ENCODE peak calls at places on chromosomes 2 and 18, in four cellular contexts. V is transverse colon; R is activated T-helper 1 cell treated with anti-CD3 and anti-CD28 coated beads, Interleukin-2, amount 50 U/mL, for 16 hours; G is Caki2. X is an unnamed sample.

GRCh38 chr18:43092539-43092938 is 22.9 kb downstream of the RIT2 start:
- DNase-seq in V (no peak), R (no peak), G (no peak), X (no peak)

GRCh38 chr2:86631846-86632485 is 8.3 kb upstream of the RNF103 start:
- DNase-seq in R (no peak), G (no peak), V (no peak), X (no peak)

GRCh38 chr18:78582131-78582789 is 397.4 kb upstream of the SALL3 start:
- DNase-seq in R (no peak), G (no peak), V (no peak), X (no peak)

GRCh38 chr2:48566582-48566981 is 36.6 kb downstream of the STON1 start:
- DNase-seq in R (no peak), G (no peak), V (no peak), X (no peak)

GRCh38 chr2:162925595-162925994 is 87.0 kb upstream of the KCNH7 start:
- DNase-seq in R (no peak), V (no peak), G (no peak), X (no peak)

GRCh38 chr2:130825231-130825971 is 11.3 kb upstream of the ARHGEF4 start:
- DNase-seq in V (no peak), R (no peak), G (no peak), X (no peak)

GRCh38 chr18:12726774-12727550 is 24.1 kb downstream of the PSMG2 start:
- DNase-seq in G (peak; percentile 51), V (peak; percentile 34), R (no peak), X (peak; percentile 25)

GRCh38 chr2:207692206-207693065 is 19.0 kb upstream of the CCNYL1 start:
- DNase-seq in G (no peak), V (peak; percentile 58), R (no peak), X (no peak)

GRCh38 chr2:172095146-172095904 is 7.4 kb downstream of the DLX2 start:
- DNase-seq in G (peak; percentile 81), V (peak; percentile 59), R (no peak), X (peak; percentile 43)

GRCh38 chr2:9200634-9201015 is 6.0 kb upstream of the ASAP2 start:
- DNase-seq in V (no peak), G (no peak), R (no peak), X (no peak)

GRCh38 chr2:103132536-103133217 is 370.8 kb downstream of the TMEM182 start:
- DNase-seq in R (no peak), V (no peak), G (no peak), X (no peak)

GRCh38 chr2:144967971-144968370 is 448.1 kb upstream of the ZEB2 start:
- DNase-seq in G (no peak), V (no peak), R (no peak), X (no peak)

GRCh38 chr2:43326116-43326825 is 99.9 kb upstream of the ZFP36L2 start:
- DNase-seq in G (no peak), V (no peak), R (no peak), X (no peak)